ENCODE peak calls at places on chromosomes 3 and 15, in four cellular contexts. X is hypothalamus; E is CD4-positive, alpha-beta T cell; Y is GM03348. L is an unnamed sample.

GRCh38 chr3:113166719-113167492 is 44.5 kb upstream of the BOC start:
- DNase-seq in X (no peak), E (no peak), Y (peak; percentile 79), L (no peak)

GRCh38 chr3:189272500-189273119 is 100.8 kb downstream of the TPRG1 start:
- DNase-seq in X (no peak), E (no peak), Y (no peak), L (no peak)

GRCh38 chr3:30319713-30320112 is 286.7 kb upstream of the TGFBR2 start:
- DNase-seq in X (no peak), E (peak; percentile 24), Y (peak; percentile 11), L (peak; percentile 3)

GRCh38 chr3:170257145-170257544 is 34.9 kb downstream of the PRKCI start:
- DNase-seq in X (no peak), E (no peak), Y (no peak), L (no peak)

GRCh38 chr3:78497692-78498091 is 1270.1 kb downstream of the ROBO1 start:
- DNase-seq in X (no peak), E (no peak), Y (no peak), L (no peak)

GRCh38 chr15:50377867-50378751 is 23.1 kb upstream of the GABPB1 start:
- DNase-seq in X (no peak), E (no peak), Y (no peak), L (no peak)

GRCh38 chr3:52793702-52794611 is 639 bp upstream of the ITIH3 start:
- DNase-seq in X (no peak), E (no peak), Y (no peak), L (no peak)

GRCh38 chr3:48395714-48396113 is 23.7 kb downstream of the FBXW12 start:
- DNase-seq in X (no peak), E (no peak), Y (no peak), L (no peak)

GRCh38 chr15:59169337-59169736 is 37.3 kb upstream of the LDHAL6B start:
- DNase-seq in X (no peak), E (no peak), Y (peak; percentile 75), L (no peak)

GRCh38 chr3:38226273-38226672 is 39.3 kb upstream of the SLC22A13 start:
- DNase-seq in X (no peak), E (no peak), Y (peak; percentile 20), L (no peak)

GRCh38 chr15:69863446-69863845 is 234.3 kb downstream of the TLE3 start:
- DNase-seq in X (no peak), E (no peak), Y (no peak), L (no peak)

GRCh38 chr3:50242778-50243551 is 7.0 kb downstream of the GNAI2 start:
- DNase-seq in X (no peak), E (peak; percentile 10), Y (peak; percentile 37), L (no peak)

GRCh38 chr3:108489776-108490175 is 20.6 kb downstream of the MYH15 start:
- DNase-seq in X (no peak), E (peak; percentile 27), Y (peak; percentile 60), L (peak; percentile 5)

GRCh38 chr3:154981201-154981600 is 98.9 kb upstream of the MME start:
- DNase-seq in X (no peak), E (no peak), Y (peak; percentile 27), L (no peak)

GRCh38 chr3:145550522-145550921 is 610.5 kb downstream of the PLOD2 start:
- DNase-seq in X (no peak), E (no peak), Y (no peak), L (no peak)

GRCh38 chr3:46845397-46845859 is 17.8 kb downstream of the MYL3 start:
- DNase-seq in X (no peak), E (no peak), Y (peak; percentile 88), L (no peak)

GRCh38 chr3:175108613-175109151 is 249.5 kb downstream of the NAALADL2 start:
- DNase-seq in X (no peak), E (no peak), Y (no peak), L (no peak)

GRCh38 chr15:45616901-45617323 is 17.9 kb upstream of the SQOR start:
- DNase-seq in X (no peak), E (no peak), Y (no peak), L (no peak)

GRCh38 chr3:140822381-140823047 is 119.1 kb upstream of the SLC25A36 start:
- DNase-seq in X (no peak), E (no peak), Y (no peak), L (no peak)

GRCh38 chr3:130849111-130849552 is 44.8 kb upstream of the ATP2C1 start:
- DNase-seq in X (no peak), E (no peak), Y (no peak), L (no peak)

GRCh38 chr15:68642491-68642845 is 63.7 kb downstream of the CORO2B start:
- DNase-seq in X (no peak), E (no peak), Y (no peak), L (no peak)

GRCh38 chr15:69164807-69165636 is 4.6 kb downstream of the GLCE start:
- DNase-seq in X (no peak), E (no peak), Y (no peak), L (no peak)

GRCh38 chr15:60444289-60444912 is 34.5 kb downstream of the ICE2 start:
- DNase-seq in X (no peak), E (no peak), Y (peak; percentile 51), L (no peak)

GRCh38 chr15:67097893-67098740 is 32.7 kb downstream of the SMAD3 start:
- DNase-seq in X (no peak), E (peak; percentile 34), Y (peak; percentile 84), L (peak; percentile 36)

GRCh38 chr3:82581350-82581749 is 819.9 kb upstream of the GBE1 start:
- DNase-seq in X (no peak), E (no peak), Y (no peak), L (no peak)

GRCh38 chr3:94460914-94461313 is 398.1 kb downstream of the NSUN3 start:
- DNase-seq in X (no peak), E (no peak), Y (no peak), L (no peak)

GRCh38 chr15:64038878-64039277 is 7.4 kb downstream of the DAPK2 start:
- DNase-seq in X (no peak), E (no peak), Y (no peak), L (no peak)

GRCh38 chr15:42760759-42761158 is 23.8 kb upstream of the CDAN1 start:
- DNase-seq in X (no peak), E (no peak), Y (no peak), L (no peak)

GRCh38 chr3:161372321-161373260 is 1.3 kb upstream of the SPTSSB start:
- DNase-seq in X (no peak), E (no peak), Y (peak; percentile 60), L (no peak)

GRCh38 chr15:68278345-68279217 is 1.0 kb downstream of the FEM1B start:
- DNase-seq in X (no peak), E (no peak), Y (no peak), L (no peak)

GRCh38 chr3:151306168-151306810 is 10.3 kb downstream of the GPR87 start:
- DNase-seq in X (no peak), E (no peak), Y (no peak), L (no peak)

GRCh38 chr15:59249816-59250215 is 43.2 kb downstream of the LDHAL6B start:
- DNase-seq in X (no peak), E (no peak), Y (no peak), L (no peak)

GRCh38 chr3:15206662-15207576 is 873 bp downstream of the CAPN7 start:
- DNase-seq in X (no peak), E (peak; percentile 7), Y (peak; percentile 67), L (no peak)

GRCh38 chr3:143775401-143775970 is 72.8 kb downstream of the SLC9A9 start:
- DNase-seq in X (no peak), E (no peak), Y (peak; percentile 82), L (no peak)

GRCh38 chr15:99432271-99433025 is 133.3 kb upstream of the MEF2A start:
- DNase-seq in X (no peak), E (no peak), Y (no peak), L (no peak)

GRCh38 chr3:195256639-195257453 is 14.1 kb downstream of the XXYLT1 start:
- DNase-seq in X (no peak), E (no peak), Y (no peak), L (no peak)

GRCh38 chr3:171317133-171317532 is 143.1 kb downstream of the TNIK start:
- DNase-seq in X (no peak), E (no peak), Y (no peak), L (no peak)

GRCh38 chr3:13622356-13622755 is 73.4 kb downstream of the FBLN2 start:
- DNase-seq in X (no peak), E (no peak), Y (no peak), L (no peak)

GRCh38 chr3:77446084-77446483 is 406.2 kb downstream of the ROBO2 start:
- DNase-seq in X (no peak), E (no peak), Y (no peak), L (no peak)

L was measured in T-helper 9 cell.